ENCODE peak calls at places on chromosomes 11 and 22, in six cellular contexts. H, V, P, O, D and M are unnamed samples.

GRCh38 chr11:65920035-65920802 is 993 bp downstream of the DRAP1 start:
- DNase-seq in H (peak; percentile 83), V (no peak), P (no peak), O (no peak), D (peak; percentile 62), M (no peak)

GRCh38 chr11:9759519-9760179 is 95.8 kb downstream of the SWAP70 start:
- DNase-seq in H (peak; percentile 97), V (peak; percentile 82), P (peak; percentile 100), O (peak; percentile 96), D (peak; percentile 70), M (peak; percentile 97)

GRCh38 chr11:10659339-10660216 is 34.0 kb downstream of the IRAG1 start:
- DNase-seq in H (peak; percentile 82), V (no peak), P (peak; percentile 94), O (peak; percentile 42), D (no peak), M (no peak)

GRCh38 chr22:43338766-43339345 is 4.3 kb downstream of the SCUBE1 start:
- DNase-seq in H (no peak), V (no peak), P (no peak), O (no peak), D (no peak), M (no peak)

GRCh38 chr11:74464746-74465145 is 2.6 kb downstream of the KCNE3 start:
- DNase-seq in H (no peak), V (no peak), P (no peak), O (no peak), D (no peak), M (no peak)

GRCh38 chr11:132848336-132848735 is 684.0 kb downstream of the OPCML start:
- DNase-seq in H (no peak), V (no peak), P (no peak), O (peak; percentile 42), D (no peak), M (no peak)

GRCh38 chr11:134583397-134583990 is 171.5 kb upstream of the B3GAT1 start:
- DNase-seq in H (no peak), V (no peak), P (no peak), O (no peak), D (no peak), M (no peak)

GRCh38 chr11:63769044-63769718 is 606 bp upstream of the ZFTA start:
- DNase-seq in H (peak; percentile 79), V (peak; percentile 64), P (peak; percentile 27), O (no peak), D (peak; percentile 66), M (no peak)

GRCh38 chr22:22789233-22789921 is 98.2 kb upstream of the IGLL5 start:
- DNase-seq in H (no peak), V (no peak), P (no peak), O (no peak), D (no peak), M (no peak)

GRCh38 chr11:45035440-45035839 is 84.8 kb upstream of the TP53I11 start:
- DNase-seq in H (no peak), V (no peak), P (no peak), O (no peak), D (no peak), M (no peak)

GRCh38 chr11:45028921-45029680 is 78.4 kb upstream of the TP53I11 start:
- DNase-seq in H (no peak), V (peak; percentile 63), P (no peak), O (no peak), D (no peak), M (no peak)

GRCh38 chr11:45036010-45036409 is 85.3 kb upstream of the TP53I11 start:
- DNase-seq in H (no peak), V (no peak), P (no peak), O (no peak), D (no peak), M (no peak)

GRCh38 chr11:45030778-45031177 is 80.1 kb upstream of the TP53I11 start:
- DNase-seq in H (no peak), V (no peak), P (no peak), O (no peak), D (no peak), M (no peak)

DNA sequence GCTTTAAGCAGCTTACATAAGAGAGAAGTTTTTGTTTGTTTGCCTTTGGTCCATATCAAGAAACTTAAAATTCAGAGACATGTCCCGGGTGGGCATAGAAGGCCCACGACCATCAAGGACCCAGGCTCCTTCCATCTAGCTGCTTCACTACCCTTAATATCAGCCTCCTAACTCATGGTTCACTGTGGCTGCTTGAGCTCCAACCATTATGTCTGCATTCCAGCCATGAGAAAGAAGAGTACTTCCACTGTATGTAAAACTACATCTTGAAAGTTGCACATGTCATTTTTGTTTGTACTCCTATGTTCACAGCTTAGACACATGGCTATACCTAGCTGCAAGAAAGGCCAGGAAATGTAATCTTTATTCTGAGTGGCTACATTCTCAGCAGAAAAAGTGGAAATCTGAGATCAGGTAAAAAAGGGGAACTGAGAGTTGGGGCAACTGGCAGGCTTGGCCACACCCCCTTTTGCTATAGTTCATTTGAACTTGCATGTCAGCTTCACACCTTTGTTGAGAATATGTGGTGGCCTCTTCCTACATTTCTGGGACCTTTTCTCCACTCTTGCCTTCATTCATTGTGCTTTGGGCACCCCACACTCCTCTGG is 81.3 kb upstream of the TP53I11 start:
- DNase-seq in H (no peak), V (no peak), P (no peak), O (no peak), D (no peak), M (no peak)
- TF ChIP-seq CTCF in H (no peak), V (no peak), P (no peak), O (no peak), D (no peak), M (no peak)

DNA sequence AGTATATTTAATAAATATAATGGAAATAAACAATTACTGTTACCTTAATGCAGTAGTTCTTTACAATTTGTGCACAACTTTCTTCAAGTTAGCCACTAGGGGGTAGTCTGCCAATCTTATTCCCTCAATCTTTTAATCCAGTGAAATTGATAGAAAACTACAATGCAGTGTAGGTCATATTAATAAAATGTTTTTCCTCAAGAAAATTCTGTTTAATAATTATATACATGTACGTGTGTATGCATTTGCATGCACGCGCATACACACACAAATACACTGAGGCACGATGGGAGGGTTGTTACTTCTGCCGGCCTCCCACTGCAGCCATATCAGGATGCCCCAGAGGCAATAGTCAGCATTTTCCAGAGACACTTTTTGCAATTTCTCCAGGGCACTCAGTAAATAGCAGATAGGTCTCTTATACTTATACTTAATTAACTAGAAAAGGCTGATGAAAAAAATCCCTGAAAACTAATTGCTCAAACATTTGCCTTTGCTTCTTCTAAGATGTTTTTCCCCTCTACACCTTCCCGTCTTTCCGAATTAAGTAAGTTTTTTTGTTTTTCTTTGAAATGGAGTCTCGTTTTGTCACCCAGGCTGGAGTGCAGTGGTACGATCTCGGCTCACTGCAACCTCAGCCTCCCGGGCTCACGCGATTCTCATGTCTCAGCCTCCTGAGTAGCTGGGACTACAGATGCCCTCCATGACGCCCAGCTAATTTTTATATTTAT is 3.1 kb downstream of the GAB2 start:
- DNase-seq in H (no peak), V (no peak), P (peak; percentile 49), O (no peak), D (no peak), M (no peak)
- TF ChIP-seq CTCF in H (peak; percentile 44), V (no peak), P (peak; percentile 66), O (peak; percentile 51), D (peak; percentile 59), M (peak; percentile 87)

DNA sequence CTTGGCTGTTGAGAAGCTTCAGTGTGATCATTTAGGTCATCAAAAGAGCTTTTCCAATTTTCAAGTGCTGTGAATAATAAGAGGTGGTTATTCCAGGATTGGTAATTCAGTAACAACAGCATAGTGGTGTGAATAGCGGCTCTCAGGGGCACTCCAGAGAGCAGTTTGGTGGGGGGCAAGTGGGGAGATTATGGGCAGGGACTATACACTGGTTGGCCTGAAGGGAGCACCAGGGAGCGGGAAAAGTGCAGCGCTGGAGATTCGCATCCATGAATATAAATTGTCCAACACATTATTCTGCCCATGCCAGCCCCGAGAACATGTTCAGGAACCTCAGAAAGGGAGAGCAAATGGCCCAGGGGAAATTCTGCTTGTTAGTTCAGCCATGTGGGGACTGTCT is 37.9 kb downstream of the OR6Q1 start:
- DNase-seq in H (no peak), V (no peak), P (no peak), O (no peak), D (no peak), M (no peak)
- TF ChIP-seq CTCF in H (no peak), V (no peak), P (no peak), O (no peak), D (no peak), M (no peak)

DNA sequence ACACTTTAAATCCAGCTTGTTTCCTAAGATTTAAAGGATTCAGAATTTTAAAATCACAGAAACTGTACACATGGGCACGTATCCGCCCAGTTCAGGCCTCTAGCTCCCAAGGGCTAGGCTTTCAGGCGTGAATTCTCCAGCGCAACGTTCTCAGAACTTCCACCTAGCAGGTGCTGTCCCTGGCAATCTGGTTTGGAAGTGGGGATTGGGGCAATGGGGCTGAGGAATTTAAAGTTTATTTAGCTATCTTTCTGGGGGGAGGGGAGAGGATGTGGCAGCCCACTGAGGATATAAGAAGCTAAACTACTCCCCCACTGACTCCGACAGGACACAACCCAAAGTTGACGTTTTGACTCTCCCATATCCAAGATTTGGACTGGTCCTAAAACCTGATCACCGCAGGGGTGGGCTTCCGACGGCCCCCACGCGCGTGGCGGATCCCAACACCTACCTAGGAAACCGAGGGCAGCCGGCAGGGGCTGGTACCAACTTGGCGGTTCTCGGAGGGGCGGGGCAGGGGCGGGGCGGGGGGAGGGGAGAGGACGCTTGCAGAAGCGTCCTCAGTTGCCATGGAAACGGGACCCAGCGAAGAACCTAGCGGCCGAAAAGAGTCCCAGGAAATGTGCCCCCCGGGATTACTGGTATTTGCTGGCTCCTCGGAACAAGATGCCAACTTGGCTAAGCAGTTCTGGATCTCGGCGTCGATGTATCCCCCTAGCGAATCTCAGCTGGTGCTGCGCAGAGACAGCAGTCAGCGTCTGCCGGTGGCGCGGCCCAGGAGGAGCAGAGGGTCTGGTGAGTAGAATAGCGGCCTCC is at the start of gene HOATZ:
- DNase-seq in H (no peak), V (no peak), P (no peak), O (no peak), D (peak; percentile 49), M (no peak)
- TF ChIP-seq CTCF in H (no peak), V (no peak), P (no peak), O (peak; percentile 44), D (no peak), M (peak; percentile 59)

GRCh38 chr11:77044886-77045285 is 10.7 kb downstream of the B3GNT6 start:
- DNase-seq in H (no peak), V (no peak), P (no peak), O (no peak), D (no peak), M (no peak)
- TF ChIP-seq CTCF in H (no peak), V (no peak), P (no peak), O (no peak), D (no peak), M (no peak)

GRCh38 chr11:3797329-3798090 is at the start of gene NUP98:
- DNase-seq in H (peak; percentile 100), V (peak; percentile 99), P (peak; percentile 99), O (peak; percentile 98), D (peak; percentile 100), M (peak; percentile 100)
- TF ChIP-seq CTCF in H (no peak), V (no peak), P (no peak), O (no peak), D (peak; percentile 33), M (no peak)